ENCODE peak calls at places on chromosomes 2 and 18, in seven cellular contexts. J is BJ, Q is tibial artery, I is kidney, D is B cell, U is fibroblast of villous mesenchyme, N is fibroblast of the aortic adventitia. L is an unnamed sample.

GRCh38 chr2:14759086-14759485 is 126.6 kb downstream of the LRATD1 start:
- DNase-seq in I (no peak), N (no peak), U (no peak), Q (no peak), D (no peak), J (no peak), L (no peak)

GRCh38 chr2:120231564-120231973 is 8.4 kb upstream of the TMEM185B start:
- DNase-seq in Q (peak; percentile 41), D (no peak), N (no peak), I (peak; percentile 55), J (no peak), U (no peak), L (no peak)

GRCh38 chr2:186995092-186995491 is 146.1 kb upstream of the ZSWIM2 start:
- DNase-seq in N (peak; percentile 68), J (no peak), I (no peak), Q (no peak), D (no peak), U (peak; percentile 54), L (no peak)

GRCh38 chr2:119760237-119760807 is 600 bp downstream of the PTPN4 start:
- DNase-seq in D (no peak), J (no peak), U (no peak), I (no peak), N (no peak), Q (no peak), L (no peak)

GRCh38 chr2:158498749-158499136 is 42.0 kb downstream of the PKP4 start:
- DNase-seq in N (no peak), J (no peak), U (no peak), D (no peak), Q (no peak), I (no peak), L (no peak)

GRCh38 chr18:10401489-10401888 is 52.9 kb upstream of the APCDD1 start:
- DNase-seq in D (no peak), J (no peak), U (no peak), I (peak; percentile 74), N (no peak), Q (no peak), L (no peak)

GRCh38 chr2:159880729-159881128 is 82.7 kb upstream of the CD302 start:
- DNase-seq in N (no peak), Q (no peak), U (no peak), J (no peak), I (no peak), D (no peak), L (no peak)

GRCh38 chr2:108965540-108966299 is 23.3 kb downstream of the EDAR start:
- DNase-seq in J (no peak), I (no peak), N (no peak), D (no peak), Q (no peak), U (no peak), L (no peak)

GRCh38 chr2:232473467-232473890 is 14.2 kb downstream of the ECEL1 start:
- DNase-seq in N (peak; percentile 16), U (peak; percentile 6), Q (no peak), D (no peak), I (no peak), J (no peak), L (peak; percentile 53)

GRCh38 chr2:40160730-40161129 is 291.2 kb downstream of the SLC8A1 start:
- DNase-seq in N (no peak), U (peak; percentile 76), I (no peak), Q (no peak), D (no peak), J (no peak), L (no peak)

GRCh38 chr2:132837764-132838163 is 167.8 kb upstream of the LYPD1 start:
- DNase-seq in U (no peak), J (no peak), I (no peak), N (no peak), D (no peak), Q (no peak), L (no peak)

GRCh38 chr2:229511524-229511923 is 202.8 kb downstream of the DNER start:
- DNase-seq in N (peak; percentile 5), U (no peak), Q (no peak), J (no peak), D (no peak), I (no peak), L (no peak)
- TF ChIP-seq CTCF in N (no peak), U (no peak), Q (no peak), J (no peak), D (no peak), I (no peak), L (no peak)

DNA sequence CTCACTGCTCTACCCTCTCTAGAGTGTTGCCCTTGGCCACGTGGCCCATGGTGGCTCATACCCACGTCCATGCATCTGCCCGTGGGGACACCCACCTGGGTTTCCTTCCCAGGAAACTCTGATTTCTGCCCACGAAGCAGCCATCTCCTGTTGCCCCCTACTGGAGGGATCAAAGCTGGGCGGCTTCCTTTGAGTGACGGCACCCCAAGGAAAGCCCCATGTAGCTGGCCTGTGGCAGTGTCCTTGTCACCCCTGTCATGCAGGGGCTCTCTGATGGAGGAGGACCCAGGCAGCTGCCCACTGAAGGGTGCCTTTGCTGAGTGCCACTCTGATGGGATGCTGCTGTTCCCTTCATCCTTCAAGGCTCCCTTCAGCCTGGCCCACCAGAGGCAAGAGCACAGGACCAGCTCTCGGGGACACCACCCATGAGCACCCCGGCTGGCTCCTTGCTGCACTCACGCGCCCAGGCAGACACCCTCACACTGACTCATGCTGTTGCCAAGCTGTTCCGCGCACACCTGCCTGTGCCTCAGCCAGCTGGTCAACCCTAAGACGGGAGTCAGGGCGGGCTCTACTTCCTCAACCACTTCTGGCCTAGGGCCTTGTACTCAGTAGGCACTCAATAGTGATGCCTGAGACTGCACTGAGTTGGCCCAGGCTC is 101.1 kb downstream of the CTIF start:
- DNase-seq in N (no peak), Q (peak; percentile 50), J (no peak), I (no peak), U (no peak), D (no peak), L (no peak)
- TF ChIP-seq CTCF in N (peak; percentile 36), Q (peak; percentile 26), J (peak; percentile 45), I (peak; percentile 11), U (peak; percentile 47), D (no peak), L (peak; percentile 48)

DNA sequence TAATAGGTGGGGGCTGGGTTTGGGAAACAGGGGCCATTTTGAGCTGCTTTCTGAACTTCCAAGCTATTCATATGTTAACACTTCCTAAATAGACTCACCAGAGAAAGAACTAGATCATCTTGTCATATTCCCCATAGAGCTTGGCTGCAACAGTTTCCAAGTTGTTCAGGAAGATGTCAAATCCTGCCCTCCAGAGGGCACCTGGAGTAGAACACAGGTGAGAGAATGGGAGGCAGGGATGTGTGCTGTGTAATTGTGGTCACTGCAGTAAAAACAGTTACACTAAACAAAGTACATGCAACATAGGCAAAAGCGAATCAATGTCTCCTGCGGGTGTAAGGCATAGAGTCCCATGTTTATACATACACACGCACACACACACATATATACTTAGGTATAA is 34.5 kb upstream of the LRRC30 start:
- DNase-seq in I (no peak), N (no peak), Q (no peak), U (no peak), D (no peak), J (no peak), L (no peak)
- TF ChIP-seq CTCF in I (no peak), N (no peak), Q (no peak), U (no peak), D (no peak), J (no peak), L (no peak)

GRCh38 chr2:226511327-226511726 is 288.3 kb downstream of the IRS1 start:
- DNase-seq in D (no peak), Q (no peak), N (no peak), U (no peak), I (no peak), J (no peak), L (no peak)

GRCh38 chr2:226508005-226508404 is 291.6 kb downstream of the IRS1 start:
- DNase-seq in D (no peak), Q (no peak), U (no peak), J (no peak), I (no peak), N (no peak), L (no peak)

DNA sequence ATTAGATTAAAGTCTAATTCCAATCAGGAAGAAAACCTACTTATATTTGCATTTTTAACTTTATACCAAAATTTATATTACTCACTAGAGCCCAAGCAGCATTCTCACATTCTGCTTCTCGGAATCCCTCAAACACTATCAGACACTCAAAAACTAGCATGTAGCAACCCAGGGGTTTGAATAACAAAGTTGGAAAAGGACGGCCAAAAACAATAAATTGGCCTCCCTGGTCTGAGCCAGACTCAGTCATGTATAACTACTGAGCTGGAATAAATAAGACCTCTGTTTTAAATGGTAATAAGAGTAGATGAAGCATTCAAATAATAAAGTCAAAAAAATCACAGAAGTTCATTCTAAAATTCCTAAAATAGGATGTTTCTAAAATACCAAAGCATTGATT is 290.9 kb downstream of the IRS1 start:
- DNase-seq in U (no peak), J (no peak), I (no peak), Q (no peak), D (no peak), N (peak; percentile 56), L (no peak)
- TF ChIP-seq CTCF in U (no peak), J (no peak), I (no peak), Q (no peak), D (no peak), N (no peak), L (no peak)

GRCh38 chr18:35027206-35027605 is 14.0 kb upstream of the MAPRE2 start:
- DNase-seq in Q (no peak), U (no peak), I (no peak), N (no peak), J (no peak), D (no peak), L (no peak)

GRCh38 chr18:35028556-35028955 is 12.7 kb upstream of the MAPRE2 start:
- DNase-seq in Q (no peak), I (no peak), N (peak; percentile 59), D (no peak), J (no peak), U (no peak), L (no peak)

GRCh38 chr18:35024196-35024595 is 17.0 kb upstream of the MAPRE2 start:
- DNase-seq in I (no peak), D (no peak), N (no peak), U (no peak), J (no peak), Q (no peak), L (no peak)

GRCh38 chr18:35024965-35025364 is 16.2 kb upstream of the MAPRE2 start:
- DNase-seq in I (no peak), U (peak; percentile 88), D (no peak), Q (peak; percentile 90), J (peak; percentile 88), N (peak; percentile 98), L (no peak)

GRCh38 chr18:35026407-35027061 is 14.7 kb upstream of the MAPRE2 start:
- DNase-seq in U (no peak), N (no peak), J (no peak), Q (no peak), D (peak; percentile 15), I (no peak), L (no peak)
- TF ChIP-seq CTCF in U (no peak), N (no peak), J (no peak), Q (no peak), D (peak; percentile 60), I (no peak), L (no peak)

DNA sequence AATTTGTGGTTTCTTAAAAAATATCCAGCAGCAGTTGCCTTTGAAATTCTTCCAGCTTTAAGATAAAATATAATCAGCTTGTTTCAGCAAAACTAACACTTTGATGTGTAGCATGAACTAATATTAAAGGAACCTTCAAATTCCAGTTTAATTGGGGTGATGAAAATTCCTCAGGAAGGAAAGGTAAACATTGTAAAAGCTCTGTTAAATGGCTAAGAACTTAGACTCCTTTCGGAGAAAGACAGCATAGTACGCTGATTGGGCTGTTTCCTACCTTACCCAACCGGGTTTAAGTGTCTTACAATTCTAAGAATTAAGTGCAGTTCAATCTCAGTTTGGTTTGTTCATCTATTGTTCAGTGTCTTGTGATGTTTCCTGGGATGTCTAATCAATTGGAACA is 108.3 kb downstream of the CDH7 start:
- DNase-seq in I (no peak), N (no peak), Q (no peak), U (no peak), D (no peak), J (no peak), L (no peak)
- TF ChIP-seq CTCF in I (no peak), N (no peak), Q (no peak), U (no peak), D (no peak), J (no peak), L (no peak)

L was measured in type B pancreatic cell.